ENCODE peak calls at places on chromosomes 13 and 19, in seven cellular contexts. W is fibroblast of mammary gland, E is AG20443, H is EL, C is retina, T is tibial artery, D is right atrium auricular region. M is an unnamed sample.

GRCh38 chr19:1210227-1210538 is 4.6 kb downstream of the STK11 start:
- DNase-seq in W (no peak), E (no peak), H (no peak), T (no peak), D (no peak), C (no peak), M (no peak)

GRCh38 chr13:62887046-62887445 is 1471.4 kb upstream of the PCDH20 start:
- DNase-seq in H (no peak), T (no peak), D (no peak), W (no peak), E (no peak), C (no peak), M (no peak)

GRCh38 chr13:80975903-80976302 is 635.0 kb upstream of the SPRY2 start:
- DNase-seq in D (no peak), T (no peak), W (no peak), C (no peak), E (no peak), H (no peak), M (no peak)

GRCh38 chr13:44432595-44432994 is 59.0 kb downstream of the SERP2 start:
- DNase-seq in H (no peak), T (no peak), E (no peak), C (no peak), W (peak; percentile 51), D (no peak), M (no peak)

GRCh38 chr13:34208326-34208725 is 390.4 kb downstream of the RFC3 start:
- DNase-seq in D (no peak), E (peak; percentile 11), H (peak; percentile 35), T (no peak), C (no peak), W (peak; percentile 60), M (no peak)

GRCh38 chr13:75585153-75585552 is 35.6 kb downstream of the UCHL3 start:
- DNase-seq in E (no peak), H (no peak), D (no peak), C (no peak), T (no peak), W (no peak), M (no peak)

GRCh38 chr19:16118489-16119033 is 6.9 kb downstream of the RAB8A start:
- DNase-seq in C (no peak), W (no peak), E (no peak), H (no peak), D (no peak), T (peak; percentile 74), M (no peak)

GRCh38 chr13:41418027-41418426 is 39.3 kb upstream of the RGCC start:
- DNase-seq in E (no peak), T (no peak), D (no peak), H (peak; percentile 82), W (peak; percentile 64), C (no peak), M (no peak)

GRCh38 chr19:31349160-31349881 is at the start of gene TSHZ3:
- DNase-seq in H (peak; percentile 89), T (peak; percentile 90), C (peak; percentile 26), W (peak; percentile 91), D (peak; percentile 80), E (peak; percentile 85), M (peak; percentile 50)

GRCh38 chr19:42176990-42177685 is 40.3 kb downstream of the DEDD2 start:
- DNase-seq in W (peak; percentile 66), H (peak; percentile 79), T (peak; percentile 75), D (no peak), C (peak; percentile 93), E (peak; percentile 92), M (peak; percentile 82)

GRCh38 chr19:1949304-1950101 is 8.5 kb downstream of the CSNK1G2 start:
- DNase-seq in E (no peak), H (no peak), D (no peak), W (no peak), T (no peak), C (no peak), M (no peak)

GRCh38 chr19:45079911-45080469 is 930 bp downstream of the GEMIN7 start:
- DNase-seq in W (no peak), C (no peak), D (no peak), E (no peak), H (no peak), T (no peak), M (no peak)

GRCh38 chr13:42653694-42654093 is 79.7 kb downstream of the TNFSF11 start:
- DNase-seq in T (no peak), E (no peak), W (no peak), C (no peak), H (no peak), D (no peak), M (no peak)

GRCh38 chr19:6138066-6138465 is 2.6 kb downstream of the ACSBG2 start:
- DNase-seq in D (no peak), W (peak; percentile 22), C (no peak), T (no peak), H (no peak), E (peak; percentile 43), M (no peak)

GRCh38 chr19:29775575-29775900 is 36.3 kb upstream of the CCNE1 start:
- DNase-seq in C (no peak), H (no peak), W (no peak), E (no peak), T (no peak), D (no peak), M (no peak)

GRCh38 chr13:30120133-30120822 is 187.1 kb downstream of the KATNAL1 start:
- DNase-seq in T (no peak), D (no peak), E (no peak), H (no peak), W (no peak), C (no peak), M (no peak)

GRCh38 chr13:62625214-62625613 is 1209.6 kb upstream of the PCDH20 start:
- DNase-seq in D (no peak), H (no peak), C (no peak), W (no peak), T (peak; percentile 61), E (no peak), M (no peak)

GRCh38 chr13:41774605-41775218 is 186.2 kb downstream of the VWA8 start:
- DNase-seq in H (no peak), D (no peak), T (no peak), W (no peak), C (no peak), E (no peak), M (no peak)

GRCh38 chr13:57627663-57628062 is 3.9 kb upstream of the PCDH17 start:
- DNase-seq in T (no peak), H (no peak), W (peak; percentile 25), C (peak; percentile 16), E (peak; percentile 16), D (no peak), M (no peak)

GRCh38 chr13:41156611-41157010 is 24.0 kb upstream of the KBTBD6 start:
- DNase-seq in H (no peak), C (no peak), E (no peak), W (no peak), T (no peak), D (no peak), M (no peak)

GRCh38 chr13:97702614-97703013 is 250.9 kb upstream of the IPO5 start:
- DNase-seq in W (no peak), E (no peak), C (no peak), D (no peak), H (no peak), T (no peak), M (no peak)

GRCh38 chr13:111510502-111511218 is 190.2 kb downstream of the TEX29 start:
- DNase-seq in E (no peak), D (peak; percentile 43), W (no peak), C (no peak), H (no peak), T (no peak), M (no peak)

GRCh38 chr13:36163809-36164308 is 32.7 kb upstream of the DCLK1 start:
- DNase-seq in D (peak; percentile 73), H (peak; percentile 70), T (peak; percentile 84), C (no peak), W (peak; percentile 89), E (no peak), M (no peak)